ENCODE peak calls at places on chromosome 22, in five cellular contexts. L is gastrocnemius medialis, U is AG09309, V is cardiac muscle cell, M is neural crest cell. C is an unnamed sample.

GRCh38 chr22:40436460-40437431 is 66.4 kb downstream of the SGSM3 start:
- DNase-seq in M (no peak), V (peak; percentile 78), L (no peak), U (peak; percentile 63), C (no peak)

GRCh38 chr22:20786536-20786979 is 12.6 kb downstream of the SERPIND1 start:
- DNase-seq in L (no peak), M (no peak), V (no peak), U (no peak), C (no peak)

GRCh38 chr22:39665229-39665628 is 94.7 kb downstream of the CACNA1I start:
- DNase-seq in M (no peak), L (no peak), U (no peak), V (no peak), C (no peak)

GRCh38 chr22:39917776-39918493 is 17.1 kb downstream of the GRAP2 start:
- DNase-seq in L (no peak), V (peak; percentile 27), U (no peak), M (no peak), C (no peak)

GRCh38 chr22:22171357-22172218 is 73.0 kb upstream of the VPREB1 start:
- DNase-seq in V (peak; percentile 5), U (no peak), L (no peak), M (peak; percentile 12), C (no peak)

GRCh38 chr22:50192825-50193204 is 7.1 kb downstream of the TRABD start:
- DNase-seq in M (no peak), L (no peak), U (no peak), V (no peak), C (no peak)

GRCh38 chr22:24434472-24435322 is 7.3 kb downstream of the ADORA2A start:
- DNase-seq in L (no peak), M (no peak), U (no peak), V (peak; percentile 80), C (no peak)

GRCh38 chr22:25153961-25154685 is 45.5 kb upstream of the CRYBB3 start:
- DNase-seq in L (peak; percentile 86), U (no peak), M (no peak), V (peak; percentile 93), C (no peak)

GRCh38 chr22:41092847-41093371 is 517 bp downstream of the EP300 start:
- DNase-seq in V (peak; percentile 43), M (no peak), U (no peak), L (no peak), C (no peak)

GRCh38 chr22:22855617-22856308 is 31.9 kb upstream of the IGLL5 start:
- DNase-seq in U (no peak), M (peak; percentile 25), V (peak; percentile 13), L (no peak), C (peak; percentile 36)

GRCh38 chr22:18060646-18061620 is 16.9 kb upstream of the PEX26 start:
- DNase-seq in U (no peak), M (no peak), L (no peak), V (no peak), C (no peak)

GRCh38 chr22:24926428-24926725 is 20.1 kb downstream of the LHFPL7 start:
- DNase-seq in L (no peak), V (no peak), M (no peak), U (no peak), C (no peak)

GRCh38 chr22:24977370-24978230 is 25.1 kb downstream of the KIAA1671 start:
- DNase-seq in V (peak; percentile 41), M (no peak), L (no peak), U (no peak), C (no peak)

GRCh38 chr22:25567305-25567704 is 2.8 kb downstream of the GRK3 start:
- DNase-seq in L (no peak), U (no peak), M (no peak), V (no peak), C (no peak)

GRCh38 chr22:16915711-16916110 is 90.5 kb upstream of the XKR3 start:
- DNase-seq in V (no peak), M (no peak), L (no peak), U (no peak), C (no peak)

GRCh38 chr22:20128902-20129746 is 2.5 kb upstream of the ZDHHC8 start:
- DNase-seq in L (no peak), U (no peak), M (peak; percentile 41), V (peak; percentile 46), C (no peak)

GRCh38 chr22:19592464-19592863 is 68.3 kb upstream of the CLDN5 start:
- DNase-seq in U (no peak), L (no peak), M (no peak), V (no peak), C (no peak)

GRCh38 chr22:19844423-19845368 is 10.0 kb downstream of the GNB1L start:
- DNase-seq in M (no peak), V (peak; percentile 33), U (peak; percentile 14), L (no peak), C (no peak)

GRCh38 chr22:47445212-47445611 is 682.8 kb downstream of the TBC1D22A start:
- DNase-seq in V (no peak), M (no peak), U (no peak), L (no peak), C (no peak)

GRCh38 chr22:38923463-38924196 is 33.8 kb upstream of the APOBEC3A start:
- DNase-seq in U (peak; percentile 8), L (peak; percentile 55), M (no peak), V (peak; percentile 87), C (no peak)

GRCh38 chr22:25030636-25031035 is 78.1 kb downstream of the KIAA1671 start:
- DNase-seq in V (no peak), M (no peak), L (no peak), U (no peak), C (no peak)

GRCh38 chr22:20495861-20496681 is 476 bp upstream of the KLHL22 start:
- DNase-seq in V (peak; percentile 95), M (peak; percentile 84), U (peak; percentile 35), L (peak; percentile 88), C (peak; percentile 86)

GRCh38 chr22:47154621-47155081 is 392.2 kb downstream of the TBC1D22A start:
- DNase-seq in V (peak; percentile 79), L (no peak), M (no peak), U (peak; percentile 46), C (no peak)

GRCh38 chr22:48993655-48994054 is 834.0 kb downstream of the BRD1 start:
- DNase-seq in V (no peak), U (no peak), M (no peak), L (no peak), C (no peak)

GRCh38 chr22:49613871-49614270 is 213.8 kb downstream of the BRD1 start:
- DNase-seq in U (no peak), L (no peak), M (no peak), V (no peak), C (no peak)

DNA sequence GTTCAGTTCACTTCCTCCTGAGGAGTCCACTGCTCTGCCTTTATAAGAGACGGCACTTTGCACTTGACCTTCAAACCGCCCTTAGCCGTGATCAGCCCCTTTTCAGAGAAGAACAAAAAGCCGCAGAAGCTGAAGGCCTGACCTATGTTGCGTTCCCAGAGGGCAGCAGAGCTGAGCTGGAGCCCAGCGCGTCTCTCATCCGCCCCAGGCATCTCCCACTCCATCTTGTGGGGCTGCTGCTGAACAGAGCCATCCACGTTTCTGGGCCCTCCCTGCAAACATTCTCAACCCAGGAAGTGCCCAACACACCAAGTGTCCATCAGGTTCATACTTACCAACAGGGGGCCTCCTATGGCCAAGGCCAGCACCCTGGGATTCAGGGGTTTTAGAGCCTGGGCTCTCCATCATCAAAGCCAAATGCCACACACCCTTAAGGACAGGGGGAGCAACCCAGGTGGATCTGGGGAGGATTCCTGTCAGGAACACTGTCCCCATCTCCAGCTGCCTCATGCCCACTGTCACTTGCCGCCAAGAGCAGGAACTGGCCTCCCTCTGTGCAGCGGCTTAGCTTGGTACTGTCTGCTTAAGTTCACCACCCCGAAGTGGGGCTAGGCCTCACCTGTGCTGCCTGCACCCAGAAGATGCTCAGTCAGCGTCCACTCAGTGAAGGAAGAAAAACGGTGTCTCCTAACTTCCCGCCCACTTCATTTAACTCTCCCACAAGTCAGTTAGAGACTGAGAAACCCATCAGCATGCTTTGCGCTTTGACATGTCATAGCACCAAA is 16.0 kb upstream of the EFCAB6 start:
- DNase-seq in M (no peak), U (no peak), V (no peak), L (no peak), C (no peak)
- TF ChIP-seq CTCF in M (no peak), U (peak; percentile 9), V (no peak), L (no peak), C (no peak)

DNA sequence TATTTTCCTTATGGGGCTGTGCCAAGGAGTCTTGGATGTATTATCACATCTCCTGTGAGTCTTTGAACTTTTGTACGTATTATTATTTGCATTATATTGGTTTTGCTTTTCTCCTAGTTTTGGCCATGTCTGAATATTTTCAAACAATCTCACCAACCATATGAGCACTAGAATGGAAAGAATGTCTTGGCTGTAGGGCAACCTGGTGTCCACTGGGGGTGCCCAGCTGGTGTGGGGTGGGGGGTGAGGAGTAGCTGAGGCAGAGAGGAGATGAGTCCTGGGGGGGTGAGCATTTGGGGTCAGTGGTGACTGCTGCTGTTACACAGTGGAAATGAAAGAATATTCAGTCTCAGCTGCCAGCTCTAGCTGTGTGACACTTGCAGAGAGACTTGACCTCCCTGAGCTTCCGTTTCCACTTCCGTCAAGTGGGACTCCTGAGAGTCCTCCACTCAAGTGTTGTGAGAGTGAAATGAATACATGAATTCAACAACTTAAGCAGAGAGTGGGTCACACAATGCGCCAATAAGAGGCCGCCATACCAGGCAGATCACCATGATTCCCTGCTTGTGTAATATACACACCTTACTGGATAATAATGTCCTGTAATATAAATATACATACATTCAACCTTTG is 12.7 kb upstream of the PVALB start:
- DNase-seq in U (no peak), M (no peak), L (no peak), V (no peak), C (no peak)
- TF ChIP-seq CTCF in U (no peak), M (no peak), L (no peak), V (no peak), C (no peak)

GRCh38 chr22:43109511-43109910 is 1.0 kb upstream of the BIK start:
- DNase-seq in U (no peak), M (no peak), V (no peak), L (no peak), C (no peak)

GRCh38 chr22:43110444-43110926 is at the start of gene BIK:
- DNase-seq in U (no peak), M (peak; percentile 27), L (no peak), V (peak; percentile 35), C (peak; percentile 31)

GRCh38 chr22:43110927-43111623 is 525 bp downstream of the BIK start:
- DNase-seq in L (no peak), V (no peak), M (no peak), U (no peak), C (no peak)

GRCh38 chr22:43106302-43106701 is 4.2 kb upstream of the BIK start:
- DNase-seq in M (no peak), L (no peak), U (no peak), V (no peak), C (no peak)

GRCh38 chr22:43109921-43110443 is 568 bp upstream of the BIK start:
- DNase-seq in U (no peak), L (no peak), V (no peak), M (no peak), C (no peak)
- TF ChIP-seq CTCF in U (no peak), L (no peak), V (no peak), M (no peak), C (no peak)

GRCh38 chr22:35684270-35684700 is 33.4 kb upstream of the APOL5 start:
- DNase-seq in L (peak; percentile 71), M (no peak), V (peak; percentile 79), U (peak; percentile 4), C (no peak)
- TF ChIP-seq CTCF in L (no peak), M (no peak), V (peak; percentile 67), U (peak; percentile 37), C (no peak)

DNA sequence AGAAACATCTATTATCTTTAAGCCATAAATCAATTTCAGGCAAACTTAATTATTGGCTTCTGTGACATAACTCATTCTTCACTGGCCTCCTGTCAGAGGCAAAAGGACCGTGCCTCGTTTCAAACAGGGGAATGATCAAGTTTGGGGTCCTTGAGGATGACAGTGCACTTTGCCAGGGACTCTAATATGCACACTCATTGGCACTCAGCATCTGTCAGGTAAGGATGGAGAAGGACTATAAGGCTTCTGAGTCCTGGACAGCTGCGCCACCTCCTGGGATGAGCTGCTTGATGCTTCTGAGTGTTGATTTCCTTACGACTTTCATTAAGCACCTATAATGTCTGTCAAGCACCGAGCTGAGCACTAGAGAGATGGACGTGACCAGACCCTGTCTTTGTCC is 20.2 kb downstream of the BPIFC start:
- DNase-seq in V (peak; percentile 1), L (no peak), U (no peak), M (no peak), C (no peak)
- TF ChIP-seq CTCF in V (peak; percentile 15), L (no peak), U (peak; percentile 23), M (peak; percentile 51), C (no peak)